ENCODE peak calls at places on chromosomes 4 and X, in five cellular contexts. B is AG04449, K is NB4, D is A549, A is fibroblast of the aortic adventitia. I is an unnamed sample.

GRCh38 chr4:102318105-102318504 is 27.2 kb downstream of the SLC39A8 start:
- DNase-seq in B (no peak), A (no peak), D (no peak), K (no peak), I (no peak)

GRCh38 chr4:142091691-142092182 is 455.4 kb downstream of the IL15 start:
- DNase-seq in K (no peak), D (peak; percentile 10), A (peak; percentile 100), B (peak; percentile 80), I (no peak)

GRCh38 chrX:40041915-40042314 is 55.8 kb downstream of the BCOR start:
- DNase-seq in D (no peak), K (peak; percentile 27), B (no peak), A (no peak), I (no peak)

GRCh38 chrX:9604111-9604907 is 139.5 kb downstream of the TBL1X start:
- DNase-seq in B (no peak), K (no peak), D (no peak), A (peak; percentile 74), I (no peak)

GRCh38 chr4:102514298-102514964 is 13.3 kb downstream of the NFKB1 start:
- DNase-seq in K (no peak), A (no peak), B (no peak), D (no peak), I (no peak)

GRCh38 chrX:103883533-103883932 is 51.5 kb upstream of the RAB9B start:
- DNase-seq in B (no peak), D (no peak), A (peak; percentile 60), K (no peak), I (no peak)

GRCh38 chr4:96606451-96606850 is 766.6 kb downstream of the PDHA2 start:
- DNase-seq in B (no peak), K (no peak), A (no peak), D (no peak), I (no peak)

GRCh38 chr4:54090804-54091623 is 8.9 kb upstream of the GSX2 start:
- DNase-seq in B (no peak), K (no peak), A (peak; percentile 23), D (peak; percentile 32), I (no peak)

GRCh38 chr4:129565214-129565613 is 469.3 kb downstream of the C4orf33 start:
- DNase-seq in K (no peak), D (no peak), A (no peak), B (no peak), I (no peak)

GRCh38 chrX:53186363-53186762 is 38.6 kb downstream of the KDM5C start:
- DNase-seq in D (no peak), A (no peak), B (peak; percentile 3), K (no peak), I (no peak)

GRCh38 chr4:174134361-174134760 is 149.1 kb downstream of the FBXO8 start:
- DNase-seq in D (no peak), B (no peak), A (peak; percentile 53), K (no peak), I (no peak)

GRCh38 chr4:174137698-174138097 is 145.8 kb downstream of the FBXO8 start:
- DNase-seq in A (no peak), K (no peak), B (no peak), D (no peak), I (no peak)

GRCh38 chr4:174135530-174135929 is 147.9 kb downstream of the FBXO8 start:
- DNase-seq in B (no peak), D (no peak), K (no peak), A (no peak), I (no peak)

GRCh38 chr4:174133525-174133924 is 149.9 kb downstream of the FBXO8 start:
- DNase-seq in A (no peak), D (no peak), K (no peak), B (no peak), I (no peak)

DNA sequence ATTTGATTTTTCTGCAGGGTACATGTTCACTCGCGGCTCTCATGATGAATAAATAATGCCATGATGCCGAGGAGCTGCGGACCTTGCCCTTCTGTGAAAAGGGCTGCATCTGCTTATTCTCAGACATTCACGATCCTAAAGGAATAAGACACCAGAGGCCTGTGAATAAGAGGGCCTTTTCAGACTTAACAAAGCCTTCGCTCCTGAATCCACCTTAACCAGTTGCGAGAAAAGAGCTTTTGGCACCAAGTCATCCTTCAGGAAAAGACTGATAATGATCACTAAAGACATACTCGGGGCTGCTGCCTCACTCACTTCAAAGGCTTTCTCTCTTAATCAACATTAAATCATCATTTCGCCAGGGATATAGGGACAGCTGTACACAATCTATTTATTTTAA is 147.5 kb downstream of the FBXO8 start:
- DNase-seq in K (no peak), A (peak; percentile 64), B (no peak), D (no peak), I (no peak)
- H3K4me3 ChIP-seq in K (no peak overlapping the region), A (peak overlapping the region; percentile 55), B (no peak overlapping the region), D (no peak overlapping the region), I (no peak overlapping the region)

GRCh38 chr4:89283975-89284556 is 23.5 kb downstream of the GPRIN3 start:
- DNase-seq in A (no peak), B (no peak), K (no peak), D (no peak), I (no peak)

GRCh38 chr4:89284828-89285227 is 22.8 kb downstream of the GPRIN3 start:
- DNase-seq in K (no peak), B (no peak), A (no peak), D (no peak), I (no peak)

GRCh38 chr4:89285735-89286134 is 21.9 kb downstream of the GPRIN3 start:
- DNase-seq in D (no peak), A (no peak), K (no peak), B (no peak), I (no peak)

GRCh38 chr4:89279385-89279784 is 28.2 kb downstream of the GPRIN3 start:
- DNase-seq in A (no peak), D (no peak), K (no peak), B (no peak), I (no peak)

GRCh38 chr4:89283226-89283974 is 24.2 kb downstream of the GPRIN3 start:
- DNase-seq in B (no peak), A (peak; percentile 9), K (no peak), D (no peak), I (no peak)
- H3K4me3 ChIP-seq in B (no peak overlapping the region), A (no peak overlapping the region), K (no peak overlapping the region), D (no peak overlapping the region), I (no peak overlapping the region)

GRCh38 chr4:7684294-7684693 is 249.6 kb upstream of the PSAPL1 start:
- DNase-seq in A (no peak), B (no peak), K (no peak), D (no peak), I (no peak)

GRCh38 chr4:7689773-7690693 is 249.6 kb downstream of the AFAP1 start:
- DNase-seq in D (no peak), B (no peak), A (no peak), K (no peak), I (no peak)

GRCh38 chr4:7687796-7688195 is 251.9 kb downstream of the AFAP1 start:
- DNase-seq in D (no peak), A (no peak), B (no peak), K (no peak), I (no peak)

GRCh38 chr4:7686166-7686870 is 251.6 kb upstream of the PSAPL1 start:
- DNase-seq in B (no peak), A (no peak), D (no peak), K (no peak), I (no peak)

DNA sequence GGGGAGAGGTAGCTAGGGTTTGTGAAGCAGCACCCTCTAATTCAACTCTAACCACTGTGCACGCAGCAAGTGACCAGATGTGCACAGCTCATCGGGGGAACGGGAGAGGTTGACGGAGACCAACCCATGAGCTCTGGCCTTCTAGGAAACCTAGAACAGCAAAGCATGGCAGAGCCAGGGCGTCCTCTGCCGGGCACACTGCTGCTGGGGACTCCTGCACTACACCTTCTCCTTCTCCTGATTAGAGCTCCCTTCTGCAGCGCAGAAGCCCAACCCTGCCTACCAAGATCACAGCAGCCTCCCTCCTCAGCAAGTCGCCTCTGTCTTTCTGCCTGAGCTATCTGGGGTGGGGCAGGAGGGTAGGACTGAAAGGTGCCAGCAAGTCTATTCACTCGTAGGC is 252.3 kb upstream of the PSAPL1 start:
- DNase-seq in D (no peak), B (no peak), K (no peak), A (no peak), I (no peak)
- H3K4me3 ChIP-seq in D (no peak overlapping the region), B (no peak overlapping the region), K (no peak overlapping the region), A (no peak overlapping the region), I (no peak overlapping the region)

GRCh38 chr4:140168474-140168873 is 14.5 kb upstream of the MAML3 start:
- DNase-seq in A (peak; percentile 53), B (no peak), K (no peak), D (no peak), I (no peak)

GRCh38 chr4:140158234-140159030 is 4.4 kb upstream of the MAML3 start:
- DNase-seq in B (no peak), K (peak; percentile 45), D (no peak), A (peak; percentile 83), I (no peak)

GRCh38 chr4:140168936-140169335 is 15.0 kb upstream of the MAML3 start:
- DNase-seq in B (no peak), K (no peak), A (no peak), D (no peak), I (no peak)

GRCh38 chr4:140162596-140162995 is 8.6 kb upstream of the MAML3 start:
- DNase-seq in B (no peak), D (no peak), K (no peak), A (no peak), I (no peak)

GRCh38 chr4:140163029-140163810 is 9.2 kb upstream of the MAML3 start:
- DNase-seq in K (no peak), B (no peak), A (peak; percentile 84), D (no peak), I (no peak)
- H3K4me3 ChIP-seq in K (no peak overlapping the region), B (no peak overlapping the region), A (peak overlapping the region; percentile 36), D (no peak overlapping the region), I (no peak overlapping the region)

DNA sequence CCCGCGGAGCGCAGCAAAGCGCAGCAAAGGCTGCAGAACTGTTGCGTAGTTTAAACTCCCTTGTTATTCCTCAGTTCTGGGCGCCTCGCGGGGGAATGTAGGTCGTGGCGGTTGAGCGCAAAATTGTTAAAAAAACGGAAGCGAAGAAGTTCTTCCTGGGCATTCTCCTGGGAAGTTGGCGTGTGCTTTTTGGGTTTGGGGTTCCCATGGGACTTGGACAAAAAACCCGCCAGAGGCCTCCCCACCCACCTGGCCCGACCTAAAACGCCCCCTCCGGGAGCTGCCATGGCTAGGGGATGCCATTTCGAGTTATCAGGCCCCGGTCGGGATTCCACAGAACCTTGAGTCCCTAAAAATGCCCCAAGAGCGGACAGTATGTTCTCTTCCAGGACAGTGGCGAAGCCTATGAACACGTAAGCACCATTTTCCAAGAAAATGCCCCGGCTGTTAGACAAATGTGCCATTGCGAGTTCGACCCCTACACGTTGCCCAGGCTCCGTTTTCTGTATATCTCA is 8.9 kb downstream of the ZIC3 start:
- DNase-seq in B (no peak), K (no peak), A (no peak), D (no peak), I (no peak)
- H3K4me3 ChIP-seq in B (no peak overlapping the region), K (no peak overlapping the region), A (no peak overlapping the region), D (no peak overlapping the region), I (no peak overlapping the region)

GRCh38 chrX:134026732-134027311 is 41.4 kb upstream of the GPC3 start:
- DNase-seq in B (no peak), A (peak; percentile 28), K (peak; percentile 26), D (peak; percentile 6), I (no peak)
- H3K4me3 ChIP-seq in B (no peak overlapping the region), A (no peak overlapping the region), K (no peak overlapping the region), D (no peak overlapping the region), I (no peak overlapping the region)

I was measured in RWPE2.